ENCODE peak calls at places on chromosome 4, in four cellular contexts. W is stimulated activated CD8-positive, alpha-beta memory T cell treated with anti-CD3 and anti-CD28 coated beads, Interleukin-4, amount 100 ng/mL, for 24 hours; Z is WTC11; C is uterus. A is an unnamed sample.

GRCh38 chr4:23567338-23567737 is 322.5 kb downstream of the PPARGC1A start:
- DNase-seq in Z (no peak), W (no peak), C (no peak), A (no peak)

GRCh38 chr4:107854326-107855030 is 29.7 kb downstream of the SGMS2 start:
- DNase-seq in Z (no peak), W (no peak), C (peak; percentile 20), A (no peak)

GRCh38 chr4:143374771-143375170 is 38.1 kb downstream of the GAB1 start:
- DNase-seq in Z (no peak), C (no peak), W (no peak), A (no peak)

GRCh38 chr4:80215449-80216052 is 18.2 kb downstream of the PRDM8 start:
- DNase-seq in C (no peak), Z (no peak), W (no peak), A (no peak)

GRCh38 chr4:60726779-60727178 is 473.3 kb upstream of the ADGRL3 start:
- DNase-seq in W (no peak), C (no peak), Z (no peak), A (no peak)

GRCh38 chr4:16264798-16265197 is 38.5 kb upstream of the TAPT1 start:
- DNase-seq in C (no peak), Z (no peak), W (no peak), A (no peak)

GRCh38 chr4:73721419-73721818 is 18.9 kb upstream of the CXCL8 start:
- DNase-seq in C (no peak), Z (no peak), W (no peak), A (no peak)

GRCh38 chr4:37876156-37876555 is 14.7 kb upstream of the TBC1D1 start:
- DNase-seq in W (no peak), C (no peak), Z (no peak), A (no peak)

GRCh38 chr4:67712650-67713530 is 11.9 kb upstream of the UBA6 start:
- DNase-seq in W (no peak), C (no peak), Z (no peak), A (no peak)

GRCh38 chr4:139528377-139529005 is 27.5 kb downstream of the SETD7 start:
- DNase-seq in W (peak; percentile 6), C (peak; percentile 63), Z (no peak), A (peak; percentile 73)

GRCh38 chr4:159551268-159551667 is 448.4 kb downstream of the RAPGEF2 start:
- DNase-seq in C (no peak), Z (no peak), W (no peak), A (no peak)

GRCh38 chr4:65669981-65670330 is 333 bp downstream of the EPHA5 start:
- DNase-seq in Z (no peak), W (no peak), C (no peak), A (no peak)

GRCh38 chr4:187171731-187172339 is 448.2 kb upstream of the FAT1 start:
- DNase-seq in W (no peak), C (no peak), Z (no peak), A (no peak)

GRCh38 chr4:149727663-149728062 is 88.0 kb downstream of the IQCM start:
- DNase-seq in C (no peak), Z (no peak), W (no peak), A (no peak)